ENCODE peak calls at places on chromosomes 12 and 14, in five cellular contexts. W is AG04450; M is astrocyte; B is naive thymus-derived CD4-positive, alpha-beta T cell; Q is IMR-90. F is an unnamed sample.

GRCh38 chr14:36659822-36660735 is 1.6 kb upstream of the PAX9 start:
- DNase-seq in W (no peak), M (no peak), B (no peak), Q (no peak), F (no peak)

GRCh38 chr14:80364274-80364673 is 153.0 kb upstream of the DIO2 start:
- DNase-seq in W (no peak), M (peak), B (no peak), Q (peak), F (peak)

GRCh38 chr12:18576104-18576622 is 161.6 kb downstream of the PLCZ1 start:
- DNase-seq in W (no peak), M (peak), B (no peak), Q (peak), F (peak)

GRCh38 chr12:131205534-131205933 is 251.8 kb downstream of the ADGRD1 start:
- DNase-seq in W (no peak), M (no peak), B (no peak), Q (no peak), F (no peak)

GRCh38 chr14:101234588-101234937 is 326.7 kb upstream of the DIO3 start:
- DNase-seq in W (no peak), M (no peak), B (no peak), Q (no peak), F (no peak)

GRCh38 chr14:38138581-38139138 is 69.0 kb upstream of the SSTR1 start:
- DNase-seq in W (no peak), M (no peak), B (no peak), Q (peak), F (peak)

GRCh38 chr12:66662729-66663128 is 16.1 kb downstream of the GRIP1 start:
- DNase-seq in W (no peak), M (peak), B (no peak), Q (peak), F (peak)

GRCh38 chr12:69655616-69656336 is 43.3 kb downstream of the BEST3 start:
- DNase-seq in W (peak), M (peak), B (no peak), Q (peak), F (peak)

GRCh38 chr12:131557310-131557709 is 153.6 kb upstream of the SFSWAP start:
- DNase-seq in W (no peak), M (no peak), B (no peak), Q (no peak), F (no peak)

GRCh38 chr12:8695116-8695515 is 2.7 kb upstream of the RIMKLB start:
- DNase-seq in W (no peak), M (no peak), B (no peak), Q (no peak), F (no peak)

DNA sequence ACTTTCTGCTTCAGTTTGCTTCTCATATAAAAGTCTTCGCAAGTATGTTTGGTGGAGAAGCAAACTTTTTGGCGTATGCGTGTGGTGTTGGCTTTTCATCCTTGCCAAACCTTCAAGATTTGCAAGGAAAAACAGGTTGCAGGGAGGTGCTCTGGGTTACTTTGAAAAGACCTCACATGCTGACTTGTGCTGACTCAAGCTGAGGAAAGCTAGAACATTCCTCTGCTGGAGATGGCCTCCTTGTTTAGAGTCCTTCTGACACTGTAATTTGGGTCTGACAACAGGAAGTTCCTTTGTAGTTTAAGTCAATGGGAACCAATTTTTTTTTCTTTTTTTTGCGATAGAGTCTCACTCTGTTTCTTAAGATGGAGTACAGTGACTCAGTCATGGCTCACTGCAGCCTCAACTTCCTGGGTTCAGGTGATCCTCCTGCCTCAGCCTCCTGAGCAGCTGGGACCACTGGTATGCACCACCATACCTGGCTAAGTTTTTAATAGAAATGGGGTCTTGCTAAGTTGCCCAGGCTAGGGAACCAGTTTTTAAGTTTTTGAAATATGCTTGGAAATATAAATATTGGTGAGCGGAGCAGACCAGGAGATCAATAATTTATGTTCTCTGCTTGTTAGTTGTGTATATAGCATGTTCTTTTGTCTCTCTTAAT is 2.6 kb upstream of the ACACB start:
- DNase-seq in W (no peak), M (no peak), B (no peak), Q (no peak), F (peak)
- H3K4me3 ChIP-seq in W (no peak), M (no peak), B (no peak), Q (no peak), F (no peak)

DNA sequence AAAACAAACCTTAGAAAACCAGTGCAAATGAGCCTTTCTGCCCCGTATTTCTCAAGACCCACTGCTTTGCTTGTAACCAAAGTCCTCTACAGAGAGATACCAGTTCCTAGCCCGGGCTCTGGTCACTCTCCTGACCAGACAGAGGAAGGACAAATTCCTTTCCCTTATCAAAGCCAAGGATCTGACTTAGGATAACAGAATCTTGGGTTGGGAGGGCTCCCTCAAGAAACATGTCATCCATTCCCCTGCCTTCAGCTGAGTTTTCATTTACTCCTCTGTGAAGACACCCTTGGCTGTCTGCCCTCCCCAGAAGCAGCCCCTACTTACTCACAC is 116.0 kb upstream of the PARP11 start:
- DNase-seq in W (no peak), M (no peak), B (no peak), Q (no peak), F (no peak)
- H3K4me3 ChIP-seq in W (no peak), M (no peak), B (no peak), Q (no peak), F (no peak)

DNA sequence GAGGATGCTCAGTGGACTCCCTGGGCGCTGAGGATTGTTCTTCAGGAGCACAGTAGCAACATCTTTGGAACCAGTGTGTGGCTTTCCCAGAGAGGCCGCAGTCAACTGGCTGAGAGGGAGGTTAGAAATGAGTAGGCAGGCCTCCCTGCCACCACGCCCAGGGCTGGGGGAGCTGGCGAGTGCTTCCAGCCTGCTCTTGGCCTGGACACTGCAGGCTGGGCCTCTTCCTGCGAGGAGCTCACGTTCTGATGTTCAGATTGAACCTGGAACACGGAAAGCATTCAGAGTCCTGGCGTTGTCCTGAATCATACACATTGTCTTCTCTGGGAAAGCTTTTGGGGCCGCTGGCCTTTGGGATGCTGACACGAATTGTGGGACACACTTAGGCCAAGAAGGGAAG is 15.6 kb downstream of the TSPAN9 start:
- DNase-seq in W (no peak), M (no peak), B (no peak), Q (no peak), F (no peak)
- H3K4me3 ChIP-seq in W (no peak), M (no peak), B (no peak), Q (no peak), F (no peak)

GRCh38 chr14:61616524-61617185 is 78.7 kb upstream of the HIF1A start:
- DNase-seq in W (peak), M (peak), B (no peak), Q (peak), F (peak)

GRCh38 chr14:61618448-61618847 is 76.9 kb upstream of the HIF1A start:
- DNase-seq in W (no peak), M (no peak), B (no peak), Q (no peak), F (peak)

GRCh38 chr14:61619494-61619893 is 75.8 kb upstream of the HIF1A start:
- DNase-seq in W (no peak), M (no peak), B (no peak), Q (no peak), F (no peak)

GRCh38 chr14:61614693-61615092 is 80.6 kb upstream of the HIF1A start:
- DNase-seq in W (no peak), M (no peak), B (no peak), Q (no peak), F (no peak)

DNA sequence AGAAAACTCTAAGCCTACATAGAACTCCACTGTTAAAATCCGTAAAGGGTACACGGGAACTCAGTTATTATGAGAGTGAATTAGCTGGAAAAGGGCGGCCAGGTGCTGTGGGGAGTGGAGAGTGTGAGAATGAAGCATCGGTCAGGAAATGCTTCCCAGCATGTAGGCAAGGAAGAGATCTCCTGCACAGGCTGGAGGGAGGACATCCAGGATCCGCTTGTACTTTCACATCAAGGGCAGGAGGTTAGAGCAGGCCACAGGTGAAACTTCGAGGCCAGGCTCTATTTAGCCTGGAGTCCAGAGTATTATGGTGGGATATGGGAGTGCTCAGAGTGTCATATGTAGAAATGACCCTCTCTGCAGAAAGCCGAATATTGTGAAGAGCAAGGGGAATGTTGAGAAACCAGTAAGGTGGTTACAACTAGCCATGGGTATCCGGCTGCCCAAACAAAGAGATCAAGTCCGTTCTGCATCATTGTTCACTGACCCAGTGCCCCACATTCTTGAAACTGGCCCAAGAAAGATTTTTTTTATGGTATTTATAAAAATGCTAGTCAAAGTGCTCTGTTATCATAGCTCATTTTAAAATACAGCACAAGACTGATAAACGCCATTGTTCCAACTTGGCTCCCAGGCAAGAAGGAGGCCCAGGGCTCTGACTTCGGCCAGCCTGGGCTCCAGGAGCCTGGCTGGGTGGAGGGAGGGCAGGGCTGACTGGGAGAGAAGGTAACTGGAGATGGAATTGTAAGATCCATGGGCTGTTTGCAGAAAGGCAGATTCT is 79.4 kb upstream of the HIF1A start:
- DNase-seq in W (no peak), M (peak), B (no peak), Q (no peak), F (peak)
- H3K4me3 ChIP-seq in W (no peak), M (no peak), B (no peak), Q (no peak), F (no peak)

DNA sequence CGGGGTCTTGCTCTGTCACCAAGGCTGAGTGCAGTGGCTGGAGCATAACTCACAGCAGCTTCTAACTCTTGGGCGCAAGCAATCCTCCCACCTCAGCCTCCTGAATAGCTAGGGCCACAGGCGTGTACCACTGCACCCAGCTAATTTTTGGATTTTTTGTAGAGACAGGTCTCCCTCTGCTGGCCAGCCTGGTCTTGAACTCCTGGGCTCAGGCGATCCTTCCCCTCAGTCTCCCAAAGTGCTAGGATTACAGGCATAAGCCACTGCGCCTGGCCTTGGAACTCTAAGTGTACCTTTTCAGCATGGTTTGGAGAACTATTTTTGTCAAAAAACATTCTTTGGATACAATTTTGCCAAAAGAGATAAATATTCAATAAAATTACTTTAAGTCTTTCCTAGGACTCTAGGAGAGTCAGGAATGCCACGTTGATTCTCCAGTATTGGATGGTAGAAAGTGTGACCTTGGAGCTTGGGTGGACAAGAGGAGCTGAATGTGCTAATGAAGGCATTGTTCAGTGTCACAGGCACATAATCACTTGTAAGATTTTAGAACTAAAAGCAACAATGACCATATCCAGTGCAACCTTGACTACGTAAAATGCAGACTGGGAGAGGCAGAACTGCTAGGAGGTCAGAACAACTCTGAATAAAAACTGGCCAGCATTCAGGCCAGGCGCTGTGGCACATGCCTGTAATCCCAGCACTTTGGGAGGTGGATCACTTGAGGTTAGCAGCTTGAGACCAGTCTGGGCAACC is 2.8 kb downstream of the SRSF9 start:
- DNase-seq in W (no peak), M (no peak), B (peak), Q (peak), F (peak)
- H3K4me3 ChIP-seq in W (no peak), M (no peak), B (no peak), Q (no peak), F (no peak)

GRCh38 chr12:55336002-55336401 is 5.5 kb downstream of the OR6C3 start:
- DNase-seq in W (no peak), M (no peak), B (no peak), Q (no peak), F (no peak)

GRCh38 chr12:55330446-55330845 is at the start of gene OR6C3:
- DNase-seq in W (no peak), M (no peak), B (no peak), Q (no peak), F (no peak)
- H3K4me3 ChIP-seq in W (no peak), M (no peak), B (no peak), Q (no peak), F (no peak)

GRCh38 chr12:21774358-21775129 is at the start of gene KCNJ8:
- DNase-seq in W (peak), M (peak), B (no peak), Q (peak), F (peak)
- H3K4me3 ChIP-seq in W (peak), M (peak), B (no peak), Q (peak), F (peak)